ENCODE peak calls at places on chromosomes 3 and 15, in eight cellular contexts. One of them, this sample, is unnamed.

GRCh38 chr3:72035606-72036005 is 250.7 kb upstream of the PROK2 start:
- DNase-seq in tibial artery: no peak
- DNase-seq in sigmoid colon: no peak
- DNase-seq in transverse colon: no peak
- DNase-seq in AG04450: no peak
- DNase-seq in neural crest cell: no peak
- DNase-seq in endothelial cell: no peak
- DNase-seq in AG04449: no peak
- DNase-seq in this sample: no peak

GRCh38 chr3:16475766-16476165 is 37.7 kb downstream of the RFTN1 start:
- DNase-seq in tibial artery: no peak
- DNase-seq in sigmoid colon: no peak
- DNase-seq in transverse colon: no peak
- DNase-seq in AG04450: no peak
- DNase-seq in neural crest cell: no peak
- DNase-seq in endothelial cell: no peak
- DNase-seq in AG04449: no peak
- DNase-seq in this sample: no peak

GRCh38 chr3:22315925-22316324 is 564.9 kb upstream of the ZNF385D start:
- DNase-seq in tibial artery: no peak
- DNase-seq in sigmoid colon: no peak
- DNase-seq in transverse colon: no peak
- DNase-seq in AG04450: no peak
- DNase-seq in neural crest cell: no peak
- DNase-seq in endothelial cell: no peak
- DNase-seq in AG04449: no peak
- DNase-seq in this sample: no peak

GRCh38 chr3:48492461-48493202 is 11.3 kb downstream of the SHISA5 start:
- DNase-seq in tibial artery: peak; percentile 15
- DNase-seq in sigmoid colon: no peak
- DNase-seq in transverse colon: no peak
- DNase-seq in AG04450: no peak
- DNase-seq in neural crest cell: no peak
- DNase-seq in endothelial cell: no peak
- DNase-seq in AG04449: peak; percentile 59
- DNase-seq in this sample: peak; percentile 46

GRCh38 chr3:21894459-21895083 is 143.6 kb upstream of the ZNF385D start:
- DNase-seq in tibial artery: no peak
- DNase-seq in sigmoid colon: no peak
- DNase-seq in transverse colon: no peak
- DNase-seq in AG04450: no peak
- DNase-seq in neural crest cell: peak; percentile 3
- DNase-seq in endothelial cell: no peak
- DNase-seq in AG04449: no peak
- DNase-seq in this sample: no peak

GRCh38 chr3:69009559-69010410 is 3.7 kb downstream of the EOGT start:
- DNase-seq in tibial artery: no peak
- DNase-seq in sigmoid colon: no peak
- DNase-seq in transverse colon: no peak
- DNase-seq in AG04450: peak; percentile 86
- DNase-seq in neural crest cell: no peak
- DNase-seq in endothelial cell: peak; percentile 20
- DNase-seq in AG04449: peak; percentile 74
- DNase-seq in this sample: peak; percentile 86

GRCh38 chr15:78195735-78196201 is 38.6 kb downstream of the ACSBG1 start:
- DNase-seq in tibial artery: no peak
- DNase-seq in sigmoid colon: no peak
- DNase-seq in transverse colon: peak; percentile 59
- DNase-seq in AG04450: no peak
- DNase-seq in neural crest cell: no peak
- DNase-seq in endothelial cell: peak; percentile 30
- DNase-seq in AG04449: no peak
- DNase-seq in this sample: no peak

GRCh38 chr15:91469627-91470567 is 369.8 kb downstream of the SV2B start:
- DNase-seq in tibial artery: no peak
- DNase-seq in sigmoid colon: no peak
- DNase-seq in transverse colon: peak; percentile 19
- DNase-seq in AG04450: no peak
- DNase-seq in neural crest cell: no peak
- DNase-seq in endothelial cell: no peak
- DNase-seq in AG04449: no peak
- DNase-seq in this sample: no peak

GRCh38 chr3:100032262-100032661 is 82.0 kb downstream of the FILIP1L start:
- DNase-seq in tibial artery: no peak
- DNase-seq in sigmoid colon: no peak
- DNase-seq in transverse colon: no peak
- DNase-seq in AG04450: no peak
- DNase-seq in neural crest cell: no peak
- DNase-seq in endothelial cell: no peak
- DNase-seq in AG04449: peak; percentile 63
- DNase-seq in this sample: no peak

GRCh38 chr15:61499371-61499770 is 270.3 kb upstream of the RORA start:
- DNase-seq in tibial artery: no peak
- DNase-seq in sigmoid colon: no peak
- DNase-seq in transverse colon: no peak
- DNase-seq in AG04450: no peak
- DNase-seq in neural crest cell: no peak
- DNase-seq in endothelial cell: no peak
- DNase-seq in AG04449: no peak
- DNase-seq in this sample: no peak

GRCh38 chr15:56759450-56759845 is 26.1 kb upstream of the ZNF280D start:
- DNase-seq in tibial artery: peak; percentile 70
- DNase-seq in sigmoid colon: peak; percentile 77
- DNase-seq in transverse colon: peak; percentile 27
- DNase-seq in AG04450: peak; percentile 91
- DNase-seq in neural crest cell: no peak
- DNase-seq in endothelial cell: no peak
- DNase-seq in AG04449: peak; percentile 94
- DNase-seq in this sample: peak; percentile 59

GRCh38 chr15:59885832-59886231 is 118.3 kb upstream of the FOXB1 start:
- DNase-seq in tibial artery: no peak
- DNase-seq in sigmoid colon: no peak
- DNase-seq in transverse colon: no peak
- DNase-seq in AG04450: no peak
- DNase-seq in neural crest cell: peak; percentile 2
- DNase-seq in endothelial cell: peak; percentile 9
- DNase-seq in AG04449: no peak
- DNase-seq in this sample: no peak

GRCh38 chr3:44511238-44511567 is 33.7 kb upstream of the ZNF445 start:
- DNase-seq in tibial artery: no peak
- DNase-seq in sigmoid colon: no peak
- DNase-seq in transverse colon: no peak
- DNase-seq in AG04450: no peak
- DNase-seq in neural crest cell: no peak
- DNase-seq in endothelial cell: no peak
- DNase-seq in AG04449: no peak
- DNase-seq in this sample: no peak

GRCh38 chr15:83650831-83651230 is 3.1 kb upstream of the ADAMTSL3 start:
- DNase-seq in tibial artery: no peak
- DNase-seq in sigmoid colon: no peak
- DNase-seq in transverse colon: no peak
- DNase-seq in AG04450: no peak
- DNase-seq in neural crest cell: no peak
- DNase-seq in endothelial cell: no peak
- DNase-seq in AG04449: no peak
- DNase-seq in this sample: no peak

GRCh38 chr3:22089284-22089683 is 338.3 kb upstream of the ZNF385D start:
- DNase-seq in tibial artery: no peak
- DNase-seq in sigmoid colon: no peak
- DNase-seq in transverse colon: peak; percentile 7
- DNase-seq in AG04450: no peak
- DNase-seq in neural crest cell: no peak
- DNase-seq in endothelial cell: peak; percentile 7
- DNase-seq in AG04449: no peak
- DNase-seq in this sample: no peak

GRCh38 chr3:152291649-152292066 is 22.9 kb downstream of the MBNL1 start:
- DNase-seq in tibial artery: no peak
- DNase-seq in sigmoid colon: no peak
- DNase-seq in transverse colon: no peak
- DNase-seq in AG04450: no peak
- DNase-seq in neural crest cell: no peak
- DNase-seq in endothelial cell: no peak
- DNase-seq in AG04449: no peak
- DNase-seq in this sample: no peak

GRCh38 chr15:87610366-87610765 is 646.2 kb downstream of the NTRK3 start:
- DNase-seq in tibial artery: no peak
- DNase-seq in sigmoid colon: no peak
- DNase-seq in transverse colon: no peak
- DNase-seq in AG04450: no peak
- DNase-seq in neural crest cell: no peak
- DNase-seq in endothelial cell: no peak
- DNase-seq in AG04449: no peak
- DNase-seq in this sample: no peak

DNA sequence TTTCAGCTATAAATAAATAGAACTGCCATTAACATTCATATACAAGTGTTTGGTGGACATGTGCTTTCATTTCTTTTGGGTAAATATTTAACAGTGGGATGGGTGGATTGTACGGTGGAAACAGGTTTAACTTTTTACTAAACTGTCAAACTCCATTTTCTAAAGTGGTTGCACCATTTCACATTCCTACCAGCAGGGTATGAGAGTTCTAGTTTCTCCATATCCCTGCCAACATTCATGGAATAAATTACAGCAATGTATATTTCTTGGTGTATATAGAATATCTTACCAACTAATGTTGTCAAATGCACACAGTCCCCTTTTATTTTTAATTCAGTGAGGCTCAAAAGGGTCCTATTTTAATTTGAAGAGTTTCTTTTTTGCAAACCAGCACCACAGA is 71.3 kb upstream of the CTXND1 start:
- DNase-seq in tibial artery: no peak
- DNase-seq in sigmoid colon: no peak
- DNase-seq in transverse colon: no peak
- DNase-seq in AG04450: no peak
- DNase-seq in neural crest cell: no peak
- DNase-seq in endothelial cell: no peak
- DNase-seq in AG04449: no peak
- DNase-seq in this sample: no peak
- TF ChIP-seq CTCF in tibial artery: no peak
- TF ChIP-seq CTCF in sigmoid colon: no peak
- TF ChIP-seq CTCF in transverse colon: no peak
- TF ChIP-seq CTCF in AG04450: peak; percentile 38
- TF ChIP-seq CTCF in neural crest cell: peak; percentile 56
- TF ChIP-seq CTCF in endothelial cell: no peak
- TF ChIP-seq CTCF in AG04449: no peak
- TF ChIP-seq CTCF in this sample: peak; percentile 25

DNA sequence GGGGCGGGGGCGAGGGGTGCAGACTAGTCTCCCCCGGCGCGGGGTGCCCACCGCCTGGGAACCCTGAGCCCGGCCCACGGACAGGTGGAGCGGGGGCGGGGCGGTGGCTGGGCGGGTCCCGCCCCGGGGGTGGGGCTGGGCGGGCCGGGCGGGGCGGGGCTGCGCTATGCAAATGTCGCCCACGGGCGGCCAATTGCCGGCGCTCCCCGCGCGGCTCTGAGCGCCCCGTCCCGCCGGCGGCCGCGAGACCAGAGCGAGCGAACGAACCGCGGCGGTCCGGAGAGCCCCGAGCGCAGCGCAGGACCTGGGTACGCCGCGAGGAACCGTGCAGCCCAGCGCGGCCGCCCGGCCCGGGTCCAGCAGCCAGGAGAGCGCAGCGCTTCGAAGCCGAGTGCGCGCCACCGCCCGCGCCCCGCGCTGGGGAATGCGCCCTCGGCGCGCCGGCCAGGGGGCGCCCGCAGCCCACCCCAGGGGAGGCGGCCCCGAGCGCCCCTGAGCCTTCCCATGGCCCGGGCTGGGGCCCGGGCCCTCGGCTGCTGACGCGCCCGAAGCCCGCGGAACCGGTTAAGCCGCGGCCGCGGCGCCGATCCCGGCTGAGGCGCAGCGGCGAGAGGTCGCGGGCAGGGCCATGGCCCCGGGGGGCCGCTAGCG is at the start of gene SEMA3F:
- DNase-seq in tibial artery: peak; percentile 80
- DNase-seq in sigmoid colon: peak; percentile 74
- DNase-seq in transverse colon: peak; percentile 80
- DNase-seq in AG04450: no peak
- DNase-seq in neural crest cell: peak; percentile 37
- DNase-seq in endothelial cell: peak; percentile 68
- DNase-seq in AG04449: no peak
- DNase-seq in this sample: no peak
- TF ChIP-seq CTCF in tibial artery: peak; percentile 27
- TF ChIP-seq CTCF in sigmoid colon: no peak
- TF ChIP-seq CTCF in transverse colon: no peak
- TF ChIP-seq CTCF in AG04450: no peak
- TF ChIP-seq CTCF in neural crest cell: peak; percentile 29
- TF ChIP-seq CTCF in endothelial cell: no peak
- TF ChIP-seq CTCF in AG04449: no peak
- TF ChIP-seq CTCF in this sample: no peak

DNA sequence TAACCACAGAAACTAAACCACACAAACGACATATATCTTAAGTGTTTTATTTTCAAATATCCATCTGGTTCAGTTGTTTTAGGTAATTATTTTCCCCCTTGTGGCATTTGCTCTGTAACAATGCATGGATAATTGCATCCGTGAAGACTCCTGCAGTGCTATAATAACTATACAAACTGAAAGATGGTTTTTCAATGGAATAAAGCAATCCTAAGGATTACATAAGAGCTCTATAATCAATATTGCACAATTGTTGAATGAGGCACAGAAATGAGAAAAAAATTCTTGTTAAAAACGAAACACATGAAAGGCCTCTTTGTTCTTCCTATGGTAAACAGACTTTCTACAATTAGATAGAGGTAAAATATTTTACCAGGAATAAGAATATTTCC is 446.0 kb upstream of the EPHA3 start:
- DNase-seq in tibial artery: no peak
- DNase-seq in sigmoid colon: no peak
- DNase-seq in transverse colon: no peak
- DNase-seq in AG04450: no peak
- DNase-seq in neural crest cell: no peak
- DNase-seq in endothelial cell: no peak
- DNase-seq in AG04449: no peak
- DNase-seq in this sample: no peak
- TF ChIP-seq CTCF in tibial artery: no peak
- TF ChIP-seq CTCF in sigmoid colon: no peak
- TF ChIP-seq CTCF in transverse colon: no peak
- TF ChIP-seq CTCF in AG04450: no peak
- TF ChIP-seq CTCF in neural crest cell: no peak
- TF ChIP-seq CTCF in endothelial cell: no peak
- TF ChIP-seq CTCF in AG04449: no peak
- TF ChIP-seq CTCF in this sample: no peak

DNA sequence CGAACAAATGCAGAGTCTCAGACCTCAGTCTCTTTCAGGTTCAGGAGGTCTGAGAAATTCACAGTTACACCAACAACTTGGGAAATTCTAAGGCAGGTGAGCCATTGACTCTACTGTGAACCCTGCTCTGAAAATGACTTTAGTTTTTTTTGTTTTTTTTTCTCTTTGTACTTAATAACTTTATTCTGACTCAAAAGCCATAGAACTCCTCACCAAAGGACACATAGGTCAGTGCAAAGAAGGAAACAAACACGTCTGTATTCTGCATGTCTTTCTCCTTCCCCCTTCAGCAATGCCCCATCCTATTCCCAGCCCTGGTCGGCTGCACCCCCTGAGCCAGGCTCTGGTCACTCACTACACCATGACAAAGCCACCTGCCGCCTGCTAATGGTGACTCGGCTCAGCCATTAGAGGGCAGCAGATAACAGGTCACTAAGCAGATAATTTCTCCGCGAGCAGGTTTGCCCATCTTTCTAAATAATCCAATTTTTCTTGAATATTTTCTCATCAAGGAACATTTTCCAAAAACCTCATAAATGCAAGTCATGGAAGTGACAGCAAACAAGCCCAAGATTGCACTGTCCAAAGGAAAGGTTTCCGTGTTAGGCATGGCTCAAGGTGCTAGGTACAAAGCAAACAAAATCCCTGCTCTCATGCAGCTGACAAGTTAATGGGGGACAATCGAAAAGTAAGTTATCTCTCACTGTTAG is 37.7 kb downstream of the TM4SF4 start:
- DNase-seq in tibial artery: peak; percentile 76
- DNase-seq in sigmoid colon: peak; percentile 85
- DNase-seq in transverse colon: peak; percentile 60
- DNase-seq in AG04450: no peak
- DNase-seq in neural crest cell: peak; percentile 61
- DNase-seq in endothelial cell: peak; percentile 63
- DNase-seq in AG04449: no peak
- DNase-seq in this sample: no peak
- TF ChIP-seq CTCF in tibial artery: peak; percentile 81
- TF ChIP-seq CTCF in sigmoid colon: peak; percentile 79
- TF ChIP-seq CTCF in transverse colon: peak; percentile 69
- TF ChIP-seq CTCF in AG04450: peak; percentile 79
- TF ChIP-seq CTCF in neural crest cell: peak; percentile 91
- TF ChIP-seq CTCF in endothelial cell: peak; percentile 56
- TF ChIP-seq CTCF in AG04449: peak; percentile 75
- TF ChIP-seq CTCF in this sample: peak; percentile 86